ENCODE peak calls at places on chromosomes 13 and 19, in six cellular contexts. U is endothelial cell of umbilical vein, K is body of pancreas, Q is stomach, E is heart left ventricle, J is adrenal gland. I is an unnamed sample.

GRCh38 chr19:11538232-11539036 is at the start of gene CNN1:
- DNase-seq in E (peak; percentile 80), K (peak; percentile 42), U (peak; percentile 15), J (no peak), Q (peak; percentile 29), I (no peak)

GRCh38 chr13:62702502-62702901 is 1286.9 kb upstream of the PCDH20 start:
- DNase-seq in U (no peak), E (no peak), Q (no peak), J (no peak), K (no peak), I (no peak)

GRCh38 chr13:51519839-51520238 is 64.4 kb upstream of the WDFY2 start:
- DNase-seq in E (no peak), K (no peak), J (no peak), Q (no peak), U (no peak), I (no peak)

GRCh38 chr19:49678970-49679831 is 2.1 kb downstream of the PRMT1 start:
- DNase-seq in U (no peak), K (no peak), Q (no peak), E (no peak), J (no peak), I (peak; percentile 44)

GRCh38 chr13:97192166-97192565 is 30.0 kb upstream of the MBNL2 start:
- DNase-seq in K (no peak), J (no peak), U (no peak), Q (no peak), E (no peak), I (no peak)

GRCh38 chr19:42197375-42197817 is 20.1 kb downstream of the DEDD2 start:
- DNase-seq in E (no peak), U (no peak), K (no peak), Q (no peak), J (no peak), I (no peak)

GRCh38 chr19:30718728-30719127 is 346.5 kb downstream of the ZNF536 start:
- DNase-seq in J (peak; percentile 43), U (no peak), Q (no peak), E (peak; percentile 19), K (peak; percentile 36), I (no peak)

GRCh38 chr19:6674868-6675305 is 4.9 kb upstream of the TNFSF14 start:
- DNase-seq in J (peak; percentile 85), U (peak; percentile 56), Q (peak; percentile 59), E (peak; percentile 42), K (peak; percentile 28), I (peak; percentile 91)

GRCh38 chr19:12567951-12568350 is 16.7 kb upstream of the ZNF564 start:
- DNase-seq in U (no peak), K (no peak), Q (no peak), J (no peak), E (no peak), I (no peak)

DNA sequence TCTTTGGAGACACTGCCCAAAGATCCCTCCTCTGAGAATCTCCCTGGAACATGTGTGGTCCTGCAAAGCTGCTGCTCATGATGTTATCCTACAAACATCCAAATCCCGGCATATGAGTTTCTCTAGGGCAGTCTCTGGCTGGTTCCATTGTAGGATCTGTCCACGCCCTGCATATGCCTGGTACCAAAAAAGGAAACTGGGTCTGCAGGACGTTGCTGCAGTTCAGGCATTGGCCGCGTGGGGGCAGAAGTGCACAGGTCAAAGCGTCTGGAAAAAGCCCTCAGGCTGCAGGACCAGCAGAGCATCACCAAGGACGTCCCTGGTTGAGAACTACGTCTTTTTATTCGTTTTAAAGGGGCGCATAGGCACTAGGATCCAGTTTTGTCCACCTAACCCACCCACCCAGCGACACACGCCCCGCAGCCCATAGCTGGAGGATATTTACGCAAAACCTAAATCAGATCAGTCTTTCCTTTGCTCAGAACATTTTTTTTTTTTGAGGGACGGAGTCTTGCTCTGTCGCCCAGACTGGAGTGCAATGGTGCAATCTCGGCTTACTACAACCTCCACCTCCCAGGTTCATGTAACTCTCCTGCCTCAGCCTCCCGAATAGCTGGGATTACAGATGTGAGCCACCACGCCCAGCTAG is 12.9 kb upstream of the ZNF564 start:
- DNase-seq in U (peak; percentile 85), E (peak; percentile 82), K (peak; percentile 85), Q (peak; percentile 92), J (peak; percentile 83), I (peak; percentile 91)
- TF ChIP-seq CTCF in U (peak; percentile 98), E (peak; percentile 96), K (peak; percentile 88), Q (peak; percentile 96), J (peak; percentile 97), I (peak; percentile 91)

DNA sequence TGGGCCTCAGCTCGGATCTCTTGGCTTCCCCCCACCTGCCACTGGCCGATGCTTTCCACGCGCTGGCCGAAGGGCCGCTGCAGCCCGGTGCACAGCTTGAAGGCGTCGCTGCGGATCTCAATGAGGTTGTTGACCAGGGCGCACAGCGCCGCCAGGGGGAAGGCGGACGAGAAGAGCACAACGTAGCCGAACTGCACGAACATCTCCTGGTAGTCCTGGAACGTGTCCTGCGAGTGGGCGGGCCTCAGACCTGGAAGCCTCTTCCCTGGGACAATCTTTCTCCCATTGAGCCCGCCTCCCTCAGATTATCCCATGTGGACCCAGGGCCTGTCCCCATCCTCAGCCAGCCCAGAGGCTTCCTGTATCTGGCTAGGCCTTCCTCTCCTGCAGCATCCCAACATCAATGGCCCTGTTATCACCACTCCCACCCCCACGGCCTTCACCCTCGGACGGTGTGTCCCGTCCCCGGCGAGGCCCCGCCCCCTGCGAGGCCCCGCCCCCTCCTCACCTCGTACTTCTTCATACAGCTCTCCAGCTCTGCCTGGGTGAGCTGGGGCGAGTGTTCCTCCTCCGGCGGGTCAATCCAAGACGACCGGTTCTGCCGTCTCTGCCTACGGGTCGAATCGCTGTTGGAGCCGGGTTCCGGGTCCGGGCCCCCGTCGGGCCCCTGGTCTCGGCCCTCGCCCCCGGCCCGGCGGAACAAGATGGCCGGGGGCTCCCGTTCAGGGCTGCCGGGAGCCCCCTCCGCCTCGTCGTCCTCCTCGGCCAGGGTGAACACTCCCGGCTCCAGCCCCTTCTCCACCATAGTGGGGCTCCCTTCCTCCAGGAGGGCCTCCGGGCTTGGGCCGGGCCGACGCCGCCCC is 6.8 kb downstream of the ANO8 start:
- DNase-seq in U (peak; percentile 52), J (peak; percentile 92), E (no peak), Q (peak; percentile 65), K (peak; percentile 66), I (peak; percentile 77)
- TF ChIP-seq POLR2A in U (no peak), J (no peak), E (no peak), Q (no peak), K (no peak), I (peak; percentile 50)

GRCh38 chr13:57408312-57408711 is 223.2 kb upstream of the PCDH17 start:
- DNase-seq in Q (no peak), E (no peak), K (no peak), U (no peak), J (no peak), I (no peak)

GRCh38 chr13:57409656-57410055 is 221.9 kb upstream of the PCDH17 start:
- DNase-seq in E (no peak), K (no peak), U (no peak), Q (no peak), J (no peak), I (no peak)

GRCh38 chr13:57409121-57409520 is 222.4 kb upstream of the PCDH17 start:
- DNase-seq in J (no peak), Q (no peak), U (no peak), E (no peak), K (no peak), I (no peak)
- H3K27ac ChIP-seq in J (no peak overlapping the region), Q (no peak overlapping the region), U (no peak overlapping the region), E (no peak overlapping the region), K (no peak overlapping the region), I (no peak overlapping the region)

GRCh38 chr19:13718733-13719132 is 45.6 kb upstream of the MRI1 start:
- DNase-seq in J (no peak), E (no peak), K (peak; percentile 28), Q (no peak), U (no peak), I (peak; percentile 53)

GRCh38 chr19:13712767-13713201 is 51.5 kb upstream of the MRI1 start:
- DNase-seq in J (no peak), Q (no peak), U (no peak), K (no peak), E (no peak), I (no peak)

GRCh38 chr19:13723206-13723605 is 41.1 kb upstream of the MRI1 start:
- DNase-seq in K (no peak), E (no peak), J (no peak), Q (no peak), U (no peak), I (no peak)

DNA sequence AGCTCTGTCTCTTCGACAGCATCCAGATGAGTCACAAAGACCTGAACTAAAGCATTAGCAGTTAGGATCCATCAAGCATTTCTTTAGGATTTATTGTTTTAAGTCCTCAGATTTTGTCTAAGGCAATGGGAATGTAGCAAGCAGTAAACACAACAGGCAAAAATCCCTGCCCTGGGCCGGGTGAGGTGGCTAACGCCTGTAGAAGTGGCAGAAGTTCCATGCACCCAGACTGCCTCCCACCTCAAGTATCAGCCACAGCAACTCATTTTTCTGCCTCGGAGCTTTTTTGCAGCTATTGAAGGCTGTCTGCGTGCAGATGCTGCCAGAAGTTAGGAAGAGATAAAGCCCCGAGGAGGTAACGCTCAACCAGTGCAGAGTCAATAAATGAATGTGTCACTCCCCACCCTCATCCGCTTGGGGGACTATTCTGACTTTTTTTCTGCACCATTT is 47.1 kb upstream of the MRI1 start:
- DNase-seq in Q (no peak), K (no peak), J (no peak), U (no peak), E (no peak), I (no peak)
- TF ChIP-seq CTCF in Q (no peak), K (no peak), J (no peak), U (no peak), E (no peak), I (no peak)

GRCh38 chr19:57242821-57243220 is 2.4 kb downstream of the ZNF805 start:
- DNase-seq in Q (no peak), J (no peak), U (no peak), K (no peak), E (no peak), I (no peak)

GRCh38 chr19:57241181-57241580 is 749 bp downstream of the ZNF805 start:
- DNase-seq in E (no peak), Q (no peak), J (peak; percentile 18), K (no peak), U (peak; percentile 32), I (no peak)

GRCh38 chr19:57239982-57240310 is 486 bp upstream of the ZNF805 start:
- DNase-seq in Q (no peak), K (no peak), U (no peak), E (no peak), J (peak; percentile 21), I (no peak)

GRCh38 chr19:57244513-57244912 is 4.1 kb downstream of the ZNF805 start:
- DNase-seq in J (no peak), Q (no peak), U (no peak), K (no peak), E (no peak), I (no peak)

GRCh38 chr19:57240311-57241090 is at the start of gene ZNF805:
- DNase-seq in U (peak; percentile 95), J (peak; percentile 97), E (peak; percentile 97), Q (peak; percentile 97), K (peak; percentile 96), I (peak; percentile 99)
- TF ChIP-seq POLR2A in U (peak; percentile 44), J (peak; percentile 49), E (peak; percentile 73), Q (no peak), K (peak; percentile 27), I (peak; percentile 57)

I was measured in Peyer's patch.